ENCODE peak calls at places on chromosomes 5 and 9, in five cellular contexts. N, U, R, O and F are unnamed samples.

GRCh38 chr5:7941692-7942091 is 72.7 kb downstream of the MTRR start:
- DNase-seq in N (no peak), U (no peak), R (no peak), O (no peak), F (no peak)

GRCh38 chr9:79682076-79682736 is 110.4 kb downstream of the TLE4 start:
- DNase-seq in N (no peak), U (no peak), R (no peak), O (no peak), F (no peak)

GRCh38 chr5:116032094-116032517 is at the start of gene ARL14EPL:
- DNase-seq in N (no peak), U (peak), R (no peak), O (no peak), F (peak)

GRCh38 chr9:128634651-128635262 is 21.9 kb downstream of the DYNC2I2 start:
- DNase-seq in N (no peak), U (no peak), R (no peak), O (no peak), F (no peak)

GRCh38 chr9:114108016-114108833 is 9.1 kb upstream of the KIF12 start:
- DNase-seq in N (peak), U (peak), R (peak), O (peak), F (peak)

GRCh38 chr5:65012411-65012972 is 243.8 kb downstream of the CWC27 start:
- DNase-seq in N (no peak), U (no peak), R (no peak), O (no peak), F (no peak)

GRCh38 chr5:105413406-105413990 is 1850.9 kb upstream of the NUDT12 start:
- DNase-seq in N (no peak), U (no peak), R (no peak), O (no peak), F (no peak)

GRCh38 chr5:143434261-143435206 is 31.0 kb upstream of the NR3C1 start:
- DNase-seq in N (peak), U (no peak), R (peak), O (peak), F (no peak)

GRCh38 chr9:91896513-91897121 is 53.4 kb downstream of the ROR2 start:
- DNase-seq in N (no peak), U (no peak), R (no peak), O (no peak), F (no peak)

GRCh38 chr9:131402738-131403492 is 9.0 kb downstream of the PRRC2B start:
- DNase-seq in N (no peak), U (no peak), R (no peak), O (no peak), F (no peak)

GRCh38 chr5:143025971-143026370 is 255.8 kb downstream of the ARHGAP26 start:
- DNase-seq in N (no peak), U (no peak), R (no peak), O (no peak), F (no peak)

GRCh38 chr9:98253563-98253962 is 1.9 kb downstream of the TBC1D2 start:
- DNase-seq in N (no peak), U (no peak), R (no peak), O (no peak), F (no peak)